ENCODE peak calls at places on chromosomes 2 and 18, in ten cellular contexts. One of them, this sample, is unnamed.

GRCh38 chr2:105574796-105575344 is 169.8 kb upstream of the NCK2 start:
- DNase-seq in right lobe of liver: no peak
- DNase-seq in left ventricle myocardium inferior: no peak
- DNase-seq in colonic mucosa: no peak
- DNase-seq in heart right ventricle: no peak
- DNase-seq in mammary epithelial cell: no peak
- DNase-seq in neuronal stem cell: no peak
- DNase-seq in stomach: no peak
- DNase-seq in PC-9: no peak
- DNase-seq in RWPE1: no peak
- DNase-seq in this sample: no peak

GRCh38 chr2:160157861-160158813 is 41.9 kb downstream of the ITGB6 start:
- DNase-seq in heart right ventricle: no peak
- DNase-seq in colonic mucosa: no peak
- DNase-seq in neuronal stem cell: no peak
- DNase-seq in right lobe of liver: no peak
- DNase-seq in mammary epithelial cell: peak
- DNase-seq in RWPE1: peak
- DNase-seq in left ventricle myocardium inferior: no peak
- DNase-seq in stomach: no peak
- DNase-seq in PC-9: no peak
- DNase-seq in this sample: no peak

GRCh38 chr2:74149249-74149530 is 1.5 kb upstream of the BOLA3 start:
- DNase-seq in stomach: no peak
- DNase-seq in RWPE1: no peak
- DNase-seq in neuronal stem cell: no peak
- DNase-seq in left ventricle myocardium inferior: no peak
- DNase-seq in right lobe of liver: no peak
- DNase-seq in mammary epithelial cell: no peak
- DNase-seq in colonic mucosa: no peak
- DNase-seq in heart right ventricle: no peak
- DNase-seq in PC-9: no peak
- DNase-seq in this sample: no peak

GRCh38 chr2:176093145-176093888 is 796 bp downstream of the HOXD13 start:
- DNase-seq in left ventricle myocardium inferior: no peak
- DNase-seq in heart right ventricle: no peak
- DNase-seq in neuronal stem cell: no peak
- DNase-seq in colonic mucosa: no peak
- DNase-seq in right lobe of liver: no peak
- DNase-seq in RWPE1: no peak
- DNase-seq in mammary epithelial cell: no peak
- DNase-seq in stomach: peak
- DNase-seq in PC-9: no peak
- DNase-seq in this sample: no peak

GRCh38 chr2:148832626-148833025 is 42.4 kb upstream of the KIF5C start:
- DNase-seq in colonic mucosa: no peak
- DNase-seq in PC-9: no peak
- DNase-seq in stomach: no peak
- DNase-seq in left ventricle myocardium inferior: no peak
- DNase-seq in neuronal stem cell: no peak
- DNase-seq in RWPE1: no peak
- DNase-seq in mammary epithelial cell: no peak
- DNase-seq in right lobe of liver: no peak
- DNase-seq in heart right ventricle: no peak
- DNase-seq in this sample: no peak

GRCh38 chr18:48974304-48975220 is 23.8 kb upstream of the SMAD7 start:
- DNase-seq in heart right ventricle: peak
- DNase-seq in neuronal stem cell: no peak
- DNase-seq in mammary epithelial cell: no peak
- DNase-seq in RWPE1: no peak
- DNase-seq in PC-9: no peak
- DNase-seq in right lobe of liver: no peak
- DNase-seq in stomach: no peak
- DNase-seq in left ventricle myocardium inferior: no peak
- DNase-seq in colonic mucosa: no peak
- DNase-seq in this sample: peak

GRCh38 chr2:120480903-120481445 is 135.0 kb downstream of the INHBB start:
- DNase-seq in RWPE1: no peak
- DNase-seq in colonic mucosa: no peak
- DNase-seq in heart right ventricle: no peak
- DNase-seq in neuronal stem cell: no peak
- DNase-seq in left ventricle myocardium inferior: no peak
- DNase-seq in right lobe of liver: peak
- DNase-seq in stomach: no peak
- DNase-seq in PC-9: no peak
- DNase-seq in mammary epithelial cell: no peak
- DNase-seq in this sample: no peak

GRCh38 chr2:164811826-164812225 is 29.8 kb downstream of the COBLL1 start:
- DNase-seq in right lobe of liver: no peak
- DNase-seq in colonic mucosa: no peak
- DNase-seq in neuronal stem cell: no peak
- DNase-seq in PC-9: no peak
- DNase-seq in stomach: no peak
- DNase-seq in left ventricle myocardium inferior: no peak
- DNase-seq in heart right ventricle: no peak
- DNase-seq in RWPE1: no peak
- DNase-seq in mammary epithelial cell: no peak
- DNase-seq in this sample: no peak

GRCh38 chr2:29611261-29611660 is 310.1 kb downstream of the ALK start:
- DNase-seq in left ventricle myocardium inferior: no peak
- DNase-seq in RWPE1: no peak
- DNase-seq in stomach: no peak
- DNase-seq in colonic mucosa: no peak
- DNase-seq in mammary epithelial cell: no peak
- DNase-seq in right lobe of liver: no peak
- DNase-seq in PC-9: no peak
- DNase-seq in neuronal stem cell: no peak
- DNase-seq in heart right ventricle: no peak
- DNase-seq in this sample: no peak

GRCh38 chr2:190679391-190679790 is 30.5 kb downstream of the NAB1 start:
- DNase-seq in colonic mucosa: no peak
- DNase-seq in left ventricle myocardium inferior: no peak
- DNase-seq in right lobe of liver: no peak
- DNase-seq in mammary epithelial cell: no peak
- DNase-seq in neuronal stem cell: no peak
- DNase-seq in PC-9: no peak
- DNase-seq in heart right ventricle: no peak
- DNase-seq in RWPE1: no peak
- DNase-seq in stomach: no peak
- DNase-seq in this sample: no peak

GRCh38 chr2:231795525-231796327 is 9.5 kb downstream of the COPS7B start:
- DNase-seq in colonic mucosa: peak
- DNase-seq in heart right ventricle: no peak
- DNase-seq in left ventricle myocardium inferior: no peak
- DNase-seq in neuronal stem cell: no peak
- DNase-seq in RWPE1: peak
- DNase-seq in right lobe of liver: peak
- DNase-seq in stomach: peak
- DNase-seq in mammary epithelial cell: peak
- DNase-seq in PC-9: peak
- DNase-seq in this sample: no peak

GRCh38 chr2:81648370-81648769 is 1343.8 kb upstream of the LRRTM1 start:
- DNase-seq in mammary epithelial cell: no peak
- DNase-seq in stomach: no peak
- DNase-seq in PC-9: no peak
- DNase-seq in left ventricle myocardium inferior: no peak
- DNase-seq in colonic mucosa: no peak
- DNase-seq in neuronal stem cell: no peak
- DNase-seq in right lobe of liver: no peak
- DNase-seq in RWPE1: no peak
- DNase-seq in heart right ventricle: no peak
- DNase-seq in this sample: no peak

GRCh38 chr2:4354678-4355077 is 651.3 kb downstream of the DCDC2C start:
- DNase-seq in heart right ventricle: peak
- DNase-seq in colonic mucosa: no peak
- DNase-seq in stomach: no peak
- DNase-seq in RWPE1: no peak
- DNase-seq in PC-9: peak
- DNase-seq in right lobe of liver: no peak
- DNase-seq in mammary epithelial cell: no peak
- DNase-seq in neuronal stem cell: no peak
- DNase-seq in left ventricle myocardium inferior: no peak
- DNase-seq in this sample: no peak

GRCh38 chr2:129101186-129101585 is 782.5 kb upstream of the HS6ST1 start:
- DNase-seq in stomach: no peak
- DNase-seq in left ventricle myocardium inferior: no peak
- DNase-seq in neuronal stem cell: no peak
- DNase-seq in right lobe of liver: no peak
- DNase-seq in PC-9: no peak
- DNase-seq in RWPE1: no peak
- DNase-seq in mammary epithelial cell: no peak
- DNase-seq in heart right ventricle: no peak
- DNase-seq in colonic mucosa: no peak
- DNase-seq in this sample: no peak

DNA sequence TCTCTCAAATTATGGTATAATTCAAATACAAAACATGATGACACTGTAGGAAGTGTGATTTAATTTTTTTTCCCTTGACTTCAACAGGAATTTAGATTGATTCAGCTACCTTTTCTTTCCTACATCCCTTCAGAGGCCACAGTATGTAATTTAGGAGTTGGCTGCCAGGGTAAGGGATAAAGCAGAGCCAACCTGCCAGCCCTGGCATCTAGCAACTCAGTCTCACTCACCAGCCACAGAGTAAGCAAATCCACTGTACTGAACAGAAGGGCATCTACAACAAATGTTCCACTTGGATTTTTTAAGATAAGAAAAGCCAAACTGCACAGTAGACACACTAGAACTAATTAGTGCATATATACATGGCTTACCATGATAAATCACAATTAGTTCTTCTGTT is 54.3 kb upstream of the PEX13 start:
- DNase-seq in colonic mucosa: no peak
- DNase-seq in RWPE1: no peak
- DNase-seq in PC-9: no peak
- DNase-seq in neuronal stem cell: no peak
- DNase-seq in left ventricle myocardium inferior: no peak
- DNase-seq in heart right ventricle: no peak
- DNase-seq in stomach: peak
- DNase-seq in right lobe of liver: no peak
- DNase-seq in mammary epithelial cell: no peak
- DNase-seq in this sample: no peak
- H3K27ac ChIP-seq in colonic mucosa: no peak
- H3K27ac ChIP-seq in RWPE1: no peak
- H3K27ac ChIP-seq in PC-9: no peak
- H3K27ac ChIP-seq in neuronal stem cell: no peak
- H3K27ac ChIP-seq in left ventricle myocardium inferior: no peak
- H3K27ac ChIP-seq in heart right ventricle: no peak
- H3K27ac ChIP-seq in stomach: no peak
- H3K27ac ChIP-seq in right lobe of liver: no peak
- H3K27ac ChIP-seq in mammary epithelial cell: no peak
- H3K27ac ChIP-seq in this sample: no peak

DNA sequence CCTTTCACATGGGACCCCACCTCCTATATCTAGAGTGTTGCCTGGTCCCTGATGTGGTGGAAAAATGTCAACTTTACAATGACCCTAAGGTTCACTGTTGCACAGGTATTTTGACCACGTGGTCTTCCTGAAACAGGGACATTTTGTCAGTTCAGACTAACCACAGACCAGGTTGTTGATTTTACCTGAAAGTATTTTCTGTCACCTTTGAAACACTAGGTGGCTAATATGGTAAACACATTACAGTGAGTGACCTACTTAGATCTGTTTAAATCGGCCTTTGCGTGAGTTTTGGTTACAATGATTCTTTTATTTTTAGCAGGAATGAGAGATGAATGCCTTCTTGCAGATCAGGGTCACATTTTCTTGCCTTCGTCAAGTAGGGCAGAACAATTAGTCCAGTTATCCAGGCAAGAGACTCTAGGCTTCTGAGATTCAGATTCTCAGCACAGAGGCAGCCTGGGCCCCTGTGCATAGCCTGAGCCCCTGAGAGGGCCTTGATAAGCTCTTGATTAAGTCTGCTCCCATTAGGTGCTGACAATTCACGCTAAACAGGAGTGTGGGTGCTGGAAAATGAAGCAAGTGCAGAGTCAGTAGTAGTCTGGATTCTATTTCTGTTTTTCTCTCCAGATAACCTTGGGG is 226.2 kb downstream of the KCNS3 start:
- DNase-seq in right lobe of liver: no peak
- DNase-seq in stomach: no peak
- DNase-seq in heart right ventricle: no peak
- DNase-seq in neuronal stem cell: no peak
- DNase-seq in PC-9: no peak
- DNase-seq in colonic mucosa: no peak
- DNase-seq in RWPE1: no peak
- DNase-seq in left ventricle myocardium inferior: no peak
- DNase-seq in mammary epithelial cell: no peak
- DNase-seq in this sample: no peak
- H3K27ac ChIP-seq in right lobe of liver: no peak
- H3K27ac ChIP-seq in stomach: no peak
- H3K27ac ChIP-seq in heart right ventricle: no peak
- H3K27ac ChIP-seq in neuronal stem cell: no peak
- H3K27ac ChIP-seq in PC-9: no peak
- H3K27ac ChIP-seq in colonic mucosa: no peak
- H3K27ac ChIP-seq in RWPE1: no peak
- H3K27ac ChIP-seq in left ventricle myocardium inferior: no peak
- H3K27ac ChIP-seq in mammary epithelial cell: no peak
- H3K27ac ChIP-seq in this sample: no peak

DNA sequence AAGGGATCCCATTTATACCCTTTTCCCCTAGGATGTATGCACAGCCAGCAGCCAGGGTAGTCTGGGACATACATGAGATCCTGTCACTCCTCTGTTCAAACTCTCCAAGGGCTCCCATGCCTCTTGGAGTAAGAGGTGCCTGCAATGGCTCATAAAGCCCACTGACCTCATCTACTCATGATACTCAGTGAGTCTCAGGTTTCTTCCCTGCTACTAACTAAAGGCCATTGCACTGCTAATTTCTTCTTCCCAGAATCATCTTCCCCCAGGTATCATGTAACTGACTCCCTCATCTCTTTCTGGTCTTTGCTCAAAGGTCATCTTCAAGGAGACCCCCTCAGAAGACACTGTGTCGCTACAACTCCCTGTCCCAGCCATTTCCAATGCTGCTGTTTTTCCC is 68.2 kb downstream of the CCBE1 start:
- DNase-seq in PC-9: no peak
- DNase-seq in left ventricle myocardium inferior: no peak
- DNase-seq in neuronal stem cell: no peak
- DNase-seq in right lobe of liver: no peak
- DNase-seq in mammary epithelial cell: no peak
- DNase-seq in heart right ventricle: no peak
- DNase-seq in colonic mucosa: no peak
- DNase-seq in stomach: no peak
- DNase-seq in RWPE1: no peak
- DNase-seq in this sample: no peak
- H3K27ac ChIP-seq in PC-9: no peak
- H3K27ac ChIP-seq in left ventricle myocardium inferior: no peak
- H3K27ac ChIP-seq in neuronal stem cell: no peak
- H3K27ac ChIP-seq in right lobe of liver: no peak
- H3K27ac ChIP-seq in mammary epithelial cell: no peak
- H3K27ac ChIP-seq in heart right ventricle: no peak
- H3K27ac ChIP-seq in colonic mucosa: no peak
- H3K27ac ChIP-seq in stomach: no peak
- H3K27ac ChIP-seq in RWPE1: no peak
- H3K27ac ChIP-seq in this sample: no peak

DNA sequence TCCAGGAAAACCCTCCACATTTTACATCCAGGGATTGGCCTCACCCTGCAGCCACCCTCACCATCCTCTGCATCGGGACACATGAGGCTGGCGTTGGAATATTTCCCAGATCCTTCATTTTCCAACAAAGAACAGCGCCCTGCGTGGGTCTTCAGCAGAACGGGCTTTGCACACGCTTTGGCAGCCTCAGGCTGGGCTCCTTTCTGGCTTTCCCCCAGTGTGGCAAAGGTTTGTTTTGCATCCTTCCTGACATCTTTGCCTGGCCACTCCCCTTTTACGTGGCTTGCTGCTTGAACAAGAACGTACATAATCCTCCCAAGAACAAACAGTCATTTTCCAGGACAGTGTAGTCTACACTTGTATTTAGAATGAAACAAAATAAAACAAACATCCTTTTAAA is 25.6 kb upstream of the GREB1 start:
- DNase-seq in right lobe of liver: no peak
- DNase-seq in neuronal stem cell: no peak
- DNase-seq in colonic mucosa: no peak
- DNase-seq in left ventricle myocardium inferior: no peak
- DNase-seq in mammary epithelial cell: no peak
- DNase-seq in heart right ventricle: no peak
- DNase-seq in stomach: no peak
- DNase-seq in PC-9: no peak
- DNase-seq in RWPE1: no peak
- DNase-seq in this sample: no peak
- H3K27ac ChIP-seq in right lobe of liver: no peak
- H3K27ac ChIP-seq in neuronal stem cell: no peak
- H3K27ac ChIP-seq in colonic mucosa: no peak
- H3K27ac ChIP-seq in left ventricle myocardium inferior: no peak
- H3K27ac ChIP-seq in mammary epithelial cell: no peak
- H3K27ac ChIP-seq in heart right ventricle: no peak
- H3K27ac ChIP-seq in stomach: peak
- H3K27ac ChIP-seq in PC-9: no peak
- H3K27ac ChIP-seq in RWPE1: no peak
- H3K27ac ChIP-seq in this sample: no peak